ENCODE peak calls at places on chromosomes 6 and 20, in four cellular contexts. O is astrocyte of the spinal cord, Y is cerebellum, F is HL-60. W is an unnamed sample.

GRCh38 chr6:160431231-160431630 is 83.1 kb downstream of the SLC22A3 start:
- DNase-seq in O (peak), Y (no peak), F (no peak), W (peak)

GRCh38 chr20:62066339-62066982 is 780 bp upstream of the TAF4 start:
- DNase-seq in O (peak), Y (peak), F (peak), W (no peak)

GRCh38 chr20:2230671-2231488 is 64.9 kb upstream of the TGM3 start:
- DNase-seq in O (no peak), Y (no peak), F (no peak), W (no peak)

GRCh38 chr20:59994697-59995122 is 36.5 kb downstream of the CDH26 start:
- DNase-seq in O (no peak), Y (no peak), F (no peak), W (peak)

GRCh38 chr6:50819906-50820589 is 1.4 kb downstream of the TFAP2B start:
- DNase-seq in O (no peak), Y (no peak), F (no peak), W (no peak)

GRCh38 chr20:20552076-20552475 is 160.4 kb downstream of the RALGAPA2 start:
- DNase-seq in O (no peak), Y (peak), F (no peak), W (no peak)

GRCh38 chr6:138240476-138241245 is 22.4 kb upstream of the PBOV1 start:
- DNase-seq in O (peak), Y (peak), F (no peak), W (no peak)

GRCh38 chr6:107493158-107494057 is 3.5 kb downstream of the SOBP start:
- DNase-seq in O (peak), Y (no peak), F (no peak), W (peak)

GRCh38 chr6:36616888-36617521 is 22.8 kb downstream of the SRSF3 start:
- DNase-seq in O (peak), Y (peak), F (no peak), W (no peak)

GRCh38 chr6:70668499-70668812 is 773 bp downstream of the SMAP1 start:
- DNase-seq in O (no peak), Y (peak), F (no peak), W (no peak)

GRCh38 chr20:62590301-62591121 is 51.8 kb upstream of the SLCO4A1 start:
- DNase-seq in O (peak), Y (no peak), F (no peak), W (peak)

GRCh38 chr20:4026093-4026601 is 10.8 kb upstream of the RNF24 start:
- DNase-seq in O (peak), Y (peak), F (peak), W (peak)

GRCh38 chr20:63014287-63014686 is 7.5 kb upstream of the BHLHE23 start:
- DNase-seq in O (no peak), Y (no peak), F (no peak), W (no peak)

GRCh38 chr6:157974341-157974894 is 7.2 kb upstream of the SYNJ2 start:
- DNase-seq in O (no peak), Y (no peak), F (no peak), W (peak)

GRCh38 chr6:52109073-52109635 is 21.7 kb upstream of the PKHD1 start:
- DNase-seq in O (no peak), Y (no peak), F (no peak), W (no peak)

GRCh38 chr20:24718277-24718676 is 230.8 kb upstream of the CST7 start:
- DNase-seq in O (no peak), Y (no peak), F (no peak), W (no peak)

GRCh38 chr6:145209312-145209711 is 526.0 kb downstream of the EPM2A start:
- DNase-seq in O (no peak), Y (no peak), F (no peak), W (no peak)

GRCh38 chr6:7617954-7618764 is 28.2 kb downstream of the SNRNP48 start:
- DNase-seq in O (peak), Y (no peak), F (peak), W (peak)

GRCh38 chr6:33761922-33762629 is 15.4 kb upstream of the IP6K3 start:
- DNase-seq in O (no peak), Y (no peak), F (peak), W (peak)

GRCh38 chr6:21121737-21122136 is 471.8 kb upstream of the SOX4 start:
- DNase-seq in O (no peak), Y (no peak), F (no peak), W (no peak)

GRCh38 chr6:4256969-4257368 is 121.6 kb upstream of the ECI2 start:
- DNase-seq in O (no peak), Y (no peak), F (no peak), W (peak)

GRCh38 chr6:35049885-35050284 is 91.3 kb downstream of the TCP11 start:
- DNase-seq in O (peak), Y (peak), F (peak), W (peak)

GRCh38 chr20:57229490-57229889 is 37.0 kb downstream of the BMP7 start:
- DNase-seq in O (no peak), Y (no peak), F (no peak), W (no peak)

GRCh38 chr6:134774244-134774643 is 175.7 kb downstream of the ALDH8A1 start:
- DNase-seq in O (peak), Y (no peak), F (no peak), W (peak)

GRCh38 chr6:38306915-38307314 is 332.8 kb downstream of the BTBD9 start:
- DNase-seq in O (no peak), Y (no peak), F (no peak), W (no peak)